ENCODE peak calls at places on chromosomes 4 and X, in four cellular contexts. One of them, this sample, is unnamed. For H3K27me3, the result is how much of the 10 kb centered on the place peaks cover.

GRCh38 chr4:40446785-40447184 is 111.7 kb downstream of the CHRNA9 start:
- DNase-seq in PC-3: peak
- DNase-seq in GM23338: no peak
- DNase-seq in HCT116: no peak
- DNase-seq in this sample: no peak

GRCh38 chrX:108323751-108324150 is 114.5 kb downstream of the COL4A6 start:
- DNase-seq in PC-3: no peak
- DNase-seq in GM23338: no peak
- DNase-seq in HCT116: no peak
- DNase-seq in this sample: no peak

GRCh38 chr4:120733968-120734367 is 188.6 kb downstream of the PRDM5 start:
- DNase-seq in PC-3: no peak
- DNase-seq in GM23338: no peak
- DNase-seq in HCT116: no peak
- DNase-seq in this sample: no peak

GRCh38 chr4:188728359-188728758 is 589.1 kb downstream of the TRIML1 start:
- DNase-seq in PC-3: no peak
- DNase-seq in GM23338: no peak
- DNase-seq in HCT116: no peak
- DNase-seq in this sample: no peak

GRCh38 chr4:12534684-12535083 is 949.5 kb downstream of the RAB28 start:
- DNase-seq in PC-3: no peak
- DNase-seq in GM23338: no peak
- DNase-seq in HCT116: no peak
- DNase-seq in this sample: no peak

GRCh38 chrX:134969726-134970125 is 21.1 kb upstream of the SMIM10 start:
- DNase-seq in PC-3: no peak
- DNase-seq in GM23338: no peak
- DNase-seq in HCT116: no peak
- DNase-seq in this sample: no peak

GRCh38 chrX:41224606-41225005 is 109.4 kb upstream of the DDX3X start:
- DNase-seq in PC-3: no peak
- DNase-seq in GM23338: no peak
- DNase-seq in HCT116: no peak
- DNase-seq in this sample: no peak

GRCh38 chr4:54322817-54323417 is 93.8 kb downstream of the PDGFRA start:
- DNase-seq in PC-3: peak
- DNase-seq in GM23338: peak
- DNase-seq in HCT116: peak
- DNase-seq in this sample: peak

GRCh38 chr4:3047464-3048286 is 26.7 kb downstream of the HTT-AS start:
- DNase-seq in PC-3: peak
- DNase-seq in GM23338: peak
- DNase-seq in HCT116: peak
- DNase-seq in this sample: peak

GRCh38 chrX:49761481-49761880 is 65.7 kb upstream of the PAGE1 start:
- DNase-seq in PC-3: peak
- DNase-seq in GM23338: peak
- DNase-seq in HCT116: no peak
- DNase-seq in this sample: peak

GRCh38 chr4:20251796-20252655 is at the start of gene SLIT2:
- DNase-seq in PC-3: peak
- DNase-seq in GM23338: peak
- DNase-seq in HCT116: peak
- DNase-seq in this sample: peak

GRCh38 chr4:82851902-82852750 is 38.8 kb downstream of the SEC31A start:
- DNase-seq in PC-3: peak
- DNase-seq in GM23338: peak
- DNase-seq in HCT116: peak
- DNase-seq in this sample: peak

GRCh38 chr4:11073621-11074051 is 355.1 kb downstream of the HS3ST1 start:
- DNase-seq in PC-3: no peak
- DNase-seq in GM23338: peak
- DNase-seq in HCT116: no peak
- DNase-seq in this sample: no peak

GRCh38 chr4:2761035-2761923 is 5.1 kb upstream of the TNIP2 start:
- DNase-seq in PC-3: peak
- DNase-seq in GM23338: peak
- DNase-seq in HCT116: no peak
- DNase-seq in this sample: no peak

GRCh38 chr4:39514888-39515401 is 12.3 kb downstream of the UGDH start:
- DNase-seq in PC-3: peak
- DNase-seq in GM23338: no peak
- DNase-seq in HCT116: peak
- DNase-seq in this sample: no peak

GRCh38 chr4:101853691-101854090 is 63.2 kb downstream of the BANK1 start:
- DNase-seq in PC-3: no peak
- DNase-seq in GM23338: no peak
- DNase-seq in HCT116: no peak
- DNase-seq in this sample: no peak
- H2AFZ ChIP-seq in PC-3: no peak
- H2AFZ ChIP-seq in GM23338: no peak
- H2AFZ ChIP-seq in HCT116: no peak
- H2AFZ ChIP-seq in this sample: no peak

DNA sequence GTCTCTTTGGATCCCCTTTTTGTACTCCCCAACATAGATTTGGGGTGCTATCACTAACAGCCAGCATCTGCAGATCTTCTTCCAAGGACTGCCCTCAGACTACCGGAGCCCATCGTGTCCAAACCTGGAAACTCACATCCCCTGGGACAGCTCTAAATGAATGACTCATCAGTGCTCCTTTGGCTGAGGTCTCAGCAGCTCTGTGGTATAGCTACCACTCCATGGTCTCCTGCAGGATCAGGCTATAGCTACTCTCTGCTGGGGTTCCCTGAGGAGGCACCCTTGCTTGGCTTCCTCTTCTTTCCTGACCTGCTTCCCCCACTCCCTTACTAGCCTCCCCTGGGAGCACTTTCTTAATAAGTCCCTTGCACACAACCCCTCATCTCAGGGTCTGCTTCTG is 97.5 kb upstream of the PRPS2 start:
- DNase-seq in PC-3: no peak
- DNase-seq in GM23338: no peak
- DNase-seq in HCT116: no peak
- DNase-seq in this sample: no peak
- TF ChIP-seq EZH2phosphoT487 in PC-3: no peak
- TF ChIP-seq EZH2phosphoT487 in GM23338: no peak
- TF ChIP-seq EZH2phosphoT487 in HCT116: no peak
- TF ChIP-seq EZH2phosphoT487 in this sample: no peak

DNA sequence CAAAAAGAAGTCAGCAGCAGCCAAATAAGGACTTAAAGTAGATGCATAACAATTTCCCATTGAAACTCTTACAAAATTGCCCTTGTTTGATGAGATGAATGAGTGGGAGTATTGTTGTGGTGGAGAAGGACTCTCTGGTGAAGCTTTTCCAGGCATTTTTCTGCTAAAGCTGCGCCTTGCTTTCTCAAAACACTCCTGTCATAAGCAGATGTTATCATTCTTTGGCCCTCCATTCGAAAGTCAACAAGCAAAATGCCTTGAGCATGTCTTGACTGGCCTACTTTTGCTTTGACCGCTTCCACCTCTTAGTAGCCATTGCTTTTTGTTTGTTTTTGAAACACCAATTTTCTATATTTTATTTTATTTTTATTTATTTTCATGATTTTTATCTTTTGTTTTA is 340.9 kb upstream of the FGF13 start:
- DNase-seq in PC-3: no peak
- DNase-seq in GM23338: no peak
- DNase-seq in HCT116: no peak
- DNase-seq in this sample: no peak
- H3K27me3 ChIP-seq in PC-3: under half
- H3K27me3 ChIP-seq in GM23338: under half
- H3K27me3 ChIP-seq in HCT116: under half
- H3K27me3 ChIP-seq in this sample: under half

DNA sequence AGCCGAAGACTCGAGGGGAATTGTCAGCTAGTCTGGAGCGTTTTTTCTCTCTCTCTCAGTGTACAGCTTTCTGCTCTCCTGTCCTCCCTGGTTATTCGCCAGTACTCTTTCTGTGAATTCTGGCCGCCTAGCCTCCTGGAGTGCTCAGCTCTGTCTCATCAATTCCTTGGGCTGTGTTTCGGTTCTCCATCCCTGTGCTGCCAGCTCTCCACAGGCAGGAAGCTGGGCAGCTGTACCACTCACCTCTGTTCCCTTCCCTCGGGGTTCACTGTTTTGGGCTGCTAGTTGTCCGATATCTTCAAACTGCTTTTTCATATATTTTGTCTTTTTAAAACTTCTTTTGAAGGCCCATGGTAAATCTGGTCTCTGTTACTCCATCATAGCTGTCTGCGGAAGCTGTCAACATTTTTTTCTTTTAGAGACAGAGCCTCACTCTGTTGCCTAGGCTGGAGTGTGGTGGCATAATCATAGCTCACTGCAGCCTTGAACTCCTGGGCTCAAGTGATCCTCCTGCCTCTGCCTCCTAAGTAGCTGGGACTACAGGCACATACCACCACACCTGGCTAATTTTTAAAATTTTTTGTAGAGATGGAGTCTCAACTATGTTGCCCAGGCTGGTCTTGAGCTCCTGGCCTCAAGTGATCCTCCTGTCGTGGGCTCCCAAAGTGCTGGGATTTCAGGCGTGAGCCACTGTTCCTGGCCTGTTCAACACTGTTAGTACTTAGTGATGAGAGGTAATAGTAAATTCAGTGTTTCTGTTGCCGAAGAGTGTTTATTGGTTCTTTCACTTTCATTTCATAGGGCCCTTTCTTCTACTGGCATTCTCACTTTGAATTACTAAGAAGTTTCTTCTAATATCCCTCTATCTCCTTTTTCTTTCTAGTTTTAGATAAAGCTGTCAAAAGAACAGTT is 18.6 kb downstream of the ZCCHC4 start:
- DNase-seq in PC-3: no peak
- DNase-seq in GM23338: no peak
- DNase-seq in HCT116: no peak
- DNase-seq in this sample: no peak
- H2AFZ ChIP-seq in PC-3: no peak
- H2AFZ ChIP-seq in GM23338: no peak
- H2AFZ ChIP-seq in HCT116: no peak
- H2AFZ ChIP-seq in this sample: no peak

GRCh38 chrX:12979630-12980015 is 4.7 kb downstream of the TMSB4X start:
- DNase-seq in PC-3: no peak
- DNase-seq in GM23338: no peak
- DNase-seq in HCT116: no peak
- DNase-seq in this sample: no peak

GRCh38 chrX:12977761-12978204 is 2.9 kb downstream of the TMSB4X start:
- DNase-seq in PC-3: no peak
- DNase-seq in GM23338: no peak
- DNase-seq in HCT116: no peak
- DNase-seq in this sample: no peak

GRCh38 chrX:12979011-12979629 is 4.2 kb downstream of the TMSB4X start:
- DNase-seq in PC-3: no peak
- DNase-seq in GM23338: no peak
- DNase-seq in HCT116: no peak
- DNase-seq in this sample: no peak

GRCh38 chrX:12975999-12976558 is 1.2 kb downstream of the TMSB4X start:
- DNase-seq in PC-3: peak
- DNase-seq in GM23338: peak
- DNase-seq in HCT116: no peak
- DNase-seq in this sample: peak

DNA sequence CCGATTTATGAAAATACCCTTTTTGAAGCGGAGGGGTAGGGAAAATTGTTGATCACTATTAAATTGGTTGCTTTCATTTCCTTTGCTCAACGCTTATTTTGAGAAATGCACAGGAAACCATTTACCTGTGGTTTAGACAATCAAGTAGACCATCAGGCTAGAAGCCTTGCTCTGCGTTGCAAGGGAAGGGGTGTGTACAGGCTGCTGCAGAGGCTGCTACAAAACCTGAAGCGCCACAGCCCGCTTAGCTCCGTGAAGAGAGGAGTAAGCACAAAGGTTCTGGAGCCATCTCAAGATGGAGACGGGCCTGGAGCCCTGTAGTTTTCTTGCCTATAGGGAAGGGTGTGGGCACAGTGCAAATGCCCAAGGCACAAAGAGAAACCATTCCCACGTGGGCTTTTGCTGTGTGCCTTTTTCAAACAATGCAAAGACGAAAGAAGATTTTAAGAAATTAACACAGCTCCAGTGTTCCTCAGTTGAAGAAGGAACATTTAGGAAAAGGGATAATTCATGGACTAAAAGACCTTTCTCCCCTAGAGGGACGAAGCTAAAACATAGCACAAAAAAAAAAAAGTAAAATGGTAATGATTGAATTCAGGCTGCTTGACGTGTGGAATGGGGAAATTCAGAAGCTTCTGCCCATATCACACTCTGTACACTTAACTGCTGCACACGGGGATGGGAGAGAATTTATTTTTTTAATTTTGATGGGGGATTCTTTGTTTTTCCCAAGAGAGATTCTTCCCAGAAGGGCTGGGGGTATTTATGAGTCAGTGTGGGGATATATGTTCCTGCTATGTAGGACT is 3.5 kb downstream of the TMSB4X start:
- DNase-seq in PC-3: peak
- DNase-seq in GM23338: peak
- DNase-seq in HCT116: no peak
- DNase-seq in this sample: peak
- TF ChIP-seq EZH2phosphoT487 in PC-3: no peak
- TF ChIP-seq EZH2phosphoT487 in GM23338: no peak
- TF ChIP-seq EZH2phosphoT487 in HCT116: no peak
- TF ChIP-seq EZH2phosphoT487 in this sample: no peak

This sample was measured in neural progenitor cell.